ENCODE peak calls at places on chromosomes 11 and 22, in four cellular contexts. A is spleen, N is bronchial epithelial cell, Q is nephron progenitor cell. Y is an unnamed sample.

GRCh38 chr11:127274328-127274676 is 273.7 kb upstream of the KIRREL3 start:
- DNase-seq in A (no peak), N (peak; percentile 82), Q (no peak), Y (no peak)

GRCh38 chr11:74276581-74276980 is 34.9 kb downstream of the P4HA3 start:
- DNase-seq in A (no peak), N (no peak), Q (no peak), Y (no peak)

GRCh38 chr22:31497148-31497938 is 1.0 kb downstream of the SFI1 start:
- DNase-seq in A (no peak), N (no peak), Q (no peak), Y (no peak)

GRCh38 chr22:44940121-44940520 is 69.7 kb downstream of the PHF21B start:
- DNase-seq in A (no peak), N (no peak), Q (no peak), Y (no peak)

GRCh38 chr11:118592616-118593367 is 14.6 kb upstream of the PHLDB1 start:
- DNase-seq in A (no peak), N (no peak), Q (no peak), Y (no peak)

GRCh38 chr11:50220651-50221050 is 188.0 kb downstream of the OR4C45 start:
- DNase-seq in A (no peak), N (no peak), Q (no peak), Y (no peak)

GRCh38 chr11:71096751-71097388 is 155.5 kb downstream of the SHANK2 start:
- DNase-seq in A (no peak), N (peak; percentile 10), Q (no peak), Y (no peak)

GRCh38 chr22:40200795-40201194 is 23.1 kb downstream of the TNRC6B start:
- DNase-seq in A (no peak), N (no peak), Q (no peak), Y (no peak)

GRCh38 chr11:105368711-105369110 is 229.1 kb upstream of the CARD18 start:
- DNase-seq in A (no peak), N (peak; percentile 64), Q (no peak), Y (no peak)

GRCh38 chr11:74004694-74005615 is 3.9 kb downstream of the UCP3 start:
- DNase-seq in A (peak; percentile 93), N (no peak), Q (no peak), Y (no peak)

GRCh38 chr11:72752088-72752914 is at the start of gene ARAP1:
- DNase-seq in A (peak; percentile 96), N (peak; percentile 68), Q (peak; percentile 77), Y (peak; percentile 74)

GRCh38 chr11:16179668-16180067 is 176.7 kb downstream of the SOX6 start:
- DNase-seq in A (no peak), N (no peak), Q (no peak), Y (no peak)

GRCh38 chr11:101129203-101129943 is at the start of gene PGR:
- DNase-seq in A (no peak), N (no peak), Q (peak; percentile 42), Y (no peak)

GRCh38 chr22:19207902-19208283 is 29.4 kb upstream of the SLC25A1 start:
- DNase-seq in A (no peak), N (no peak), Q (no peak), Y (no peak)

GRCh38 chr22:20137671-20138416 is 6.2 kb downstream of the ZDHHC8 start:
- DNase-seq in A (no peak), N (no peak), Q (no peak), Y (no peak)

GRCh38 chr22:46411347-46411746 is 75.8 kb downstream of the TRMU start:
- DNase-seq in A (no peak), N (no peak), Q (no peak), Y (no peak)

GRCh38 chr11:33529461-33529860 is 171.2 kb downstream of the C11orf91 start:
- DNase-seq in A (no peak), N (no peak), Q (no peak), Y (no peak)

GRCh38 chr11:134609361-134610115 is 197.5 kb upstream of the B3GAT1 start:
- DNase-seq in A (no peak), N (no peak), Q (no peak), Y (no peak)

GRCh38 chr11:66315921-66316811 is 678 bp downstream of the CD248 start:
- DNase-seq in A (peak; percentile 79), N (no peak), Q (no peak), Y (no peak)

GRCh38 chr11:128859563-128860441 is 7.3 kb downstream of the KCNJ1 start:
- DNase-seq in A (peak; percentile 96), N (peak; percentile 52), Q (peak; percentile 87), Y (peak; percentile 77)

GRCh38 chr11:92703431-92703830 is 266.0 kb upstream of the MTNR1B start:
- DNase-seq in A (no peak), N (no peak), Q (no peak), Y (no peak)

GRCh38 chr11:27330633-27331270 is 32.3 kb downstream of the CCDC34 start:
- DNase-seq in A (no peak), N (no peak), Q (no peak), Y (no peak)

GRCh38 chr11:34824425-34824824 is 91.8 kb downstream of the APIP start:
- DNase-seq in A (no peak), N (no peak), Q (no peak), Y (no peak)

GRCh38 chr11:134367781-134368180 is 36.0 kb downstream of the GLB1L2 start:
- DNase-seq in A (peak; percentile 65), N (no peak), Q (no peak), Y (no peak)

GRCh38 chr22:30286813-30287625 is 2.3 kb downstream of the CASTOR1 start:
- DNase-seq in A (peak; percentile 96), N (peak; percentile 38), Q (peak; percentile 85), Y (peak; percentile 81)

GRCh38 chr11:132643239-132643638 is 889.1 kb downstream of the OPCML start:
- DNase-seq in A (no peak), N (no peak), Q (no peak), Y (no peak)

GRCh38 chr11:47858169-47858543 is 10.0 kb upstream of the NUP160 start:
- DNase-seq in A (no peak), N (peak; percentile 38), Q (no peak), Y (no peak)

GRCh38 chr11:12409621-12410005 is 32.2 kb downstream of the PARVA start:
- DNase-seq in A (no peak), N (no peak), Q (no peak), Y (no peak)

GRCh38 chr11:67539588-67539987 is 16.3 kb upstream of the CABP2 start:
- DNase-seq in A (no peak), N (no peak), Q (no peak), Y (no peak)

GRCh38 chr11:23263466-23263865 is 403.2 kb upstream of the CCDC179 start:
- DNase-seq in A (no peak), N (no peak), Q (no peak), Y (no peak)

DNA sequence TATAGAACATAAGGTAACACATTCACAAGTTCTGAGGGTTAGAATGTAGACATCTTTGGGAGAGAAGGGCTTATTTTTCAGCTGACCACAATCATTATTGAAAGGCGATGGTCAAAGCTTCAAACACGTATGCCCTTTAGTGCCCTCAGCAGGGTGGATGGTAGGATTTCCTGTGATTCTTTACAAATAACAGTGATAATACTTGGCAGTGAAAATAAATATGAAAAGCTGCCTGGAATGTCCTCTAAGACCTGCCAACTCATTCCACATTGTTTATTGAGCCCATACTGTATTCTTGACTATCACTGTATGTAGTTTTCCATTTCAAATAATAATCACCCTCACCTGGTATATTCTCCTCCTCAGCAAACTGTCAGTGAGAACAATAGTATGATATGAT is 13.7 kb upstream of the MPEG1 start:
- DNase-seq in A (no peak), N (no peak), Q (no peak), Y (no peak)
- TF ChIP-seq CTCF in A (no peak), N (no peak), Q (no peak), Y (no peak)

DNA sequence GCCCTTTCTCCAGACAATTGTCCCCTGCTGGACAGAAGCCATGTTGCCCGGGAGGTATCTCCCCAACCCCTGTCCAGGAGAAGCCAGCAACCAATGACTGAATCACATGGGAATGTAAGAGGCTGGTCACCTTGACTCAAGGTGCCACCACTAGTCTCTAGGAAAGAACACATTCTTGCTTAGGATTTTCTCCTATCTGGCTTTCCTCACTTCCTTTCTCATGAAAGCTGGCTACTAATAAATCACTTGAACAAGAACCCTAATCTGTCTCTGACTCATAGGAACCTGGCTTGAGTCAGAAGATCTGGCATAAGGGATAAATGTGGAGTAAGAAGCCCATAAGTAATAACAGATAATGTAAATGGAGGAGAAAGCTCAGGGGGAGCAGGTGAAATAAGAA is 101.4 kb upstream of the C11orf87 start:
- DNase-seq in A (no peak), N (peak; percentile 86), Q (no peak), Y (no peak)
- TF ChIP-seq CTCF in A (no peak), N (no peak), Q (no peak), Y (no peak)

GRCh38 chr11:2886191-2886894 is 768 bp upstream of the CDKN1C start:
- DNase-seq in A (peak; percentile 91), N (no peak), Q (peak; percentile 73), Y (peak; percentile 40)
- TF ChIP-seq CTCF in A (no peak), N (no peak), Q (no peak), Y (no peak)

GRCh38 chr11:124896821-124897391 is 759 bp downstream of the ROBO4 start:
- DNase-seq in A (no peak), N (no peak), Q (no peak), Y (no peak)

GRCh38 chr11:124898711-124899110 is 1.0 kb upstream of the ROBO4 start:
- DNase-seq in A (peak; percentile 84), N (no peak), Q (no peak), Y (no peak)

GRCh38 chr11:124899376-124900145 is 1.9 kb upstream of the ROBO4 start:
- DNase-seq in A (no peak), N (no peak), Q (no peak), Y (no peak)

GRCh38 chr11:124896071-124896750 is 1.5 kb downstream of the ROBO4 start:
- DNase-seq in A (no peak), N (no peak), Q (no peak), Y (no peak)

DNA sequence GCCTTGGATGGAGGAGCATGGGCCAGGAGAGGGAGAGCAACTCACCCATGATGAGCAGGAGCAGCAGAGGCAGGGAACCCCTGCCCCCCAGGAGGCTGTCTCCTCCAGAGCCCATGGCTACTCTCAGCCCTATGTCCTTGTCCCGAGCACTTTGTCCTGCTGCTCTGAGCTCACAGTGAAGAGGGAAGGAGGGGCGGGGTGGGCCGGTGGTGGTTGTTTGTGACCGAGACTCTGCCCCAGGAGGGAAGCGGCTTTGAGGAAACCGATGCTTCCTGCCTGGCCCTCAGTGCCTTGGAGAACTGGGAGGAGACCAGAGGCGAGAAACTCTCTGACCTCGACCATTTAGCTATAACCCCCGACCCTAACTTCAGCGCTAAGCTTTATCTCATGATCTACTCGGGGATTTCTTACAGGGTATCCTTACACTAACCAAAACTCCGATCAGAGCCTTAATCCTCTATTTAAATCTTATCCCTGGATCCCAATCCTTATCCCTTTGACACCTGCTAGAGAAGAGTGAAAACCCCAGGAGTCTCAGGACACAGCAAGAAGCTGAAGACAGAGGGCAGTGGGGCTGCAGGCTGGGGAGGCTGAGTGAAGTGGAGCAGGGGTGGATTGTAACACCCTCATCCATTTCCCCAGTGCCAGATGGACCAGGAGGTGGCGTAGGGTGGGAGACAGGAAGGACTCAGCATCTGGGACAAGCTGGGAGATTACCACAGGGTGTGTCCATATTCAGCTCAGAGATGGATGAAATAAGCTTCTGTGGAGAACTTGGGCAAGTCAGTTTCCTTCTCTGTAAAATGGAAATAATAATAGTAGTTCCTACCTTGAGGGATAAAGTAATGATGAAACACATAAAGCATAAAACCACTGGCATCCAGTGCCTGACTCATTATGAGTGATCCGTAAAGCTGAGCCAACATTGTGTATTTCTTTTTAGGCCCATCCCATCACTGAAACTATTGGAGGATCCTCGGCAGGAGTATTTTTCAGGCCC is at the start of gene ROBO4:
- DNase-seq in A (peak; percentile 87), N (peak; percentile 95), Q (no peak), Y (no peak)
- TF ChIP-seq CTCF in A (no peak), N (no peak), Q (no peak), Y (no peak)

Y was measured in activated B cell treated with CpG ODN at 0.5 μM for 24 hours.